ENCODE peak calls at places on chromosomes 16 and 17, in nine cellular contexts. M, C, W, B, D, L, X, N and A are unnamed samples.
A peak's percentile ranks its signal among the peaks of the same experiment; 100 is the strongest.

GRCh38 chr16:17194190-17194780 is 276.5 kb downstream of the XYLT1 start:
- DNase-seq in M (no peak), C (peak; percentile 22), W (peak; percentile 54), B (peak; percentile 76), D (peak; percentile 57), L (peak; percentile 37), X (no peak), N (no peak), A (no peak)

GRCh38 chr16:8863594-8864424 is 5.0 kb downstream of the CARHSP1 start:
- DNase-seq in M (no peak), C (no peak), W (no peak), B (peak; percentile 25), D (no peak), L (no peak), X (no peak), N (no peak), A (peak; percentile 97)

GRCh38 chr16:11725457-11725856 is 17.2 kb downstream of the TXNDC11 start:
- DNase-seq in M (no peak), C (no peak), W (no peak), B (no peak), D (no peak), L (no peak), X (no peak), N (no peak), A (no peak)

GRCh38 chr16:8567355-8568230 is 22.7 kb downstream of the TMEM114 start:
- DNase-seq in M (peak; percentile 83), C (peak; percentile 55), W (peak; percentile 70), B (peak; percentile 79), D (peak; percentile 84), L (peak; percentile 73), X (peak; percentile 75), N (peak; percentile 71), A (peak; percentile 62)

GRCh38 chr16:57091200-57091989 is 988 bp upstream of the CPNE2 start:
- DNase-seq in M (no peak), C (no peak), W (no peak), B (peak; percentile 62), D (peak; percentile 38), L (no peak), X (peak; percentile 81), N (no peak), A (no peak)

GRCh38 chr17:81608082-81608481 is 28.8 kb downstream of the NPLOC4 start:
- DNase-seq in M (no peak), C (no peak), W (no peak), B (no peak), D (no peak), L (no peak), X (no peak), N (no peak), A (no peak)

GRCh38 chr17:19940722-19941464 is 36.7 kb downstream of the AKAP10 start:
- DNase-seq in M (no peak), C (no peak), W (no peak), B (no peak), D (no peak), L (no peak), X (no peak), N (no peak), A (no peak)

GRCh38 chr16:66483689-66484452 is 56.8 kb downstream of the BEAN1 start:
- DNase-seq in M (peak; percentile 14), C (peak; percentile 57), W (peak; percentile 67), B (peak; percentile 90), D (peak; percentile 89), L (peak; percentile 54), X (peak; percentile 87), N (peak; percentile 19), A (peak; percentile 67)

GRCh38 chr17:59074494-59074893 is 32.2 kb downstream of the TRIM37 start:
- DNase-seq in M (no peak), C (no peak), W (no peak), B (no peak), D (no peak), L (no peak), X (peak; percentile 48), N (no peak), A (no peak)